ENCODE peak calls at places on chromosomes 11 and 22, in seven cellular contexts. D, A, E, C, T, Y and G are unnamed samples.

GRCh38 chr22:38826801-38827200 is 17.0 kb downstream of the NPTXR start:
- DNase-seq in D (no peak), A (no peak), E (no peak), C (no peak), T (no peak), Y (no peak), G (no peak)

GRCh38 chr11:9669954-9670353 is 6.1 kb downstream of the SWAP70 start:
- DNase-seq in D (peak; percentile 32), A (no peak), E (no peak), C (no peak), T (no peak), Y (no peak), G (no peak)

GRCh38 chr11:11691296-11692141 is 69.7 kb upstream of the GALNT18 start:
- DNase-seq in D (peak; percentile 76), A (peak; percentile 63), E (peak; percentile 34), C (peak; percentile 67), T (no peak), Y (no peak), G (no peak)

GRCh38 chr11:131118247-131118646 is 202.0 kb upstream of the SNX19 start:
- DNase-seq in D (no peak), A (no peak), E (no peak), C (no peak), T (no peak), Y (no peak), G (no peak)

GRCh38 chr11:3836903-3837302 is 3.9 kb downstream of the RHOG start:
- DNase-seq in D (no peak), A (no peak), E (no peak), C (no peak), T (no peak), Y (peak; percentile 23), G (no peak)

GRCh38 chr22:47328550-47329243 is 566.2 kb downstream of the TBC1D22A start:
- DNase-seq in D (no peak), A (no peak), E (no peak), C (no peak), T (no peak), Y (peak; percentile 2), G (peak; percentile 96)

GRCh38 chr22:44247923-44248892 is 64.5 kb downstream of the SHISAL1 start:
- DNase-seq in D (no peak), A (no peak), E (no peak), C (no peak), T (no peak), Y (no peak), G (no peak)

GRCh38 chr11:103055174-103055890 is 36.6 kb downstream of the DCUN1D5 start:
- DNase-seq in D (peak; percentile 28), A (no peak), E (no peak), C (peak; percentile 3), T (peak; percentile 62), Y (peak; percentile 91), G (peak; percentile 65)

GRCh38 chr11:123480290-123480815 is 50.3 kb downstream of the GRAMD1B start:
- DNase-seq in D (no peak), A (no peak), E (no peak), C (no peak), T (no peak), Y (no peak), G (no peak)

GRCh38 chr11:11045156-11045670 is 187.4 kb upstream of the ZBED5 start:
- DNase-seq in D (no peak), A (no peak), E (no peak), C (no peak), T (no peak), Y (no peak), G (no peak)

GRCh38 chr11:116547571-116547970 is 225.2 kb downstream of the BUD13 start:
- DNase-seq in D (no peak), A (no peak), E (no peak), C (no peak), T (no peak), Y (no peak), G (no peak)

GRCh38 chr11:74347381-74347780 is 35.9 kb upstream of the P4HA3 start:
- DNase-seq in D (no peak), A (no peak), E (no peak), C (no peak), T (peak; percentile 17), Y (no peak), G (peak; percentile 62)

GRCh38 chr11:17343907-17344306 is 7.7 kb upstream of the NCR3LG1 start:
- DNase-seq in D (peak; percentile 63), A (no peak), E (no peak), C (no peak), T (peak; percentile 87), Y (peak; percentile 71), G (peak; percentile 87)

GRCh38 chr11:1866226-1866625 is 13.3 kb downstream of the LSP1 start:
- DNase-seq in D (no peak), A (no peak), E (no peak), C (no peak), T (no peak), Y (no peak), G (no peak)

GRCh38 chr11:1508491-1508891 is 21.9 kb upstream of the MOB2 start:
- DNase-seq in D (no peak), A (no peak), E (no peak), C (no peak), T (no peak), Y (no peak), G (no peak)

GRCh38 chr11:119712459-119713360 is 16.3 kb downstream of the NECTIN1 start:
- DNase-seq in D (peak; percentile 65), A (no peak), E (no peak), C (no peak), T (no peak), Y (no peak), G (no peak)

GRCh38 chr11:20156280-20156875 is 3.9 kb downstream of the DBX1 start:
- DNase-seq in D (peak; percentile 54), A (peak; percentile 86), E (no peak), C (no peak), T (no peak), Y (no peak), G (no peak)

GRCh38 chr22:26556904-26557303 is 33.0 kb downstream of the TPST2 start:
- DNase-seq in D (no peak), A (no peak), E (no peak), C (no peak), T (no peak), Y (no peak), G (no peak)

GRCh38 chr22:17858033-17858432 is 83.8 kb upstream of the BID start:
- DNase-seq in D (no peak), A (no peak), E (no peak), C (no peak), T (no peak), Y (no peak), G (no peak)

GRCh38 chr22:33519140-33519973 is 400.9 kb downstream of the LARGE1 start:
- DNase-seq in D (peak; percentile 68), A (peak; percentile 46), E (no peak), C (peak; percentile 71), T (peak; percentile 58), Y (peak; percentile 49), G (peak; percentile 61)

GRCh38 chr11:43941257-43941879 is 1.1 kb upstream of the C11orf96 start:
- DNase-seq in D (no peak), A (no peak), E (no peak), C (no peak), T (peak; percentile 79), Y (no peak), G (peak; percentile 39)

GRCh38 chr22:50271519-50271970 is 1.4 kb upstream of the MAPK11 start:
- DNase-seq in D (peak; percentile 77), A (peak; percentile 65), E (no peak), C (peak; percentile 89), T (peak; percentile 69), Y (peak; percentile 68), G (peak; percentile 38)

GRCh38 chr11:30414283-30414682 is 91.4 kb downstream of the ARL14EP start:
- DNase-seq in D (no peak), A (no peak), E (no peak), C (no peak), T (no peak), Y (no peak), G (no peak)

GRCh38 chr11:33970984-33971466 is 79.1 kb upstream of the LMO2 start:
- DNase-seq in D (peak; percentile 75), A (peak; percentile 51), E (no peak), C (peak; percentile 47), T (peak; percentile 61), Y (peak; percentile 71), G (peak; percentile 50)

GRCh38 chr11:107331728-107332127 is 125.9 kb downstream of the CWF19L2 start:
- DNase-seq in D (no peak), A (no peak), E (no peak), C (no peak), T (no peak), Y (no peak), G (no peak)

GRCh38 chr11:1160231-1161101 is 2.7 kb downstream of the MUC5AC start:
- DNase-seq in D (no peak), A (no peak), E (no peak), C (no peak), T (no peak), Y (no peak), G (no peak)

DNA sequence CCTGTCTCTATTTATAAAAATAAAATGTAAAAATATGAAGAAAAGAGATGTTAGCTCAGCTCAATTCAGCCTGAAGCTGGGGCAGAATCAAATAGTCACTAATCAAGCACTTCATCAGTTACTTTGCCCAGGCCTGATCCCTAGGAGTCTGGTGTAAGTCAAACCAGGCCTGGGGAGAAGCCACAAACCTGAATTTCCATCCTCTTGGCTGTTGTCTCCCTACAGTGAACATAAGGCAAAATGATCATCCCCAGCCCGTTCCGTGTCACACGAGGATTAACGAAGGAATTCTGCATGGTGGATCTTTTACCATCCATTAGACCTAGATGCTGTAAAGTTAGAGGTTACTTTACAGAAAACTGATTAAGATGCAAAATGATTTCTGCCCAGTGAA is 6.5 kb upstream of the NAALADL1 start:
- DNase-seq in D (no peak), A (no peak), E (no peak), C (no peak), T (no peak), Y (no peak), G (no peak)
- H3K23ac ChIP-seq in D (no peak overlapping the region), A (no peak overlapping the region), E (no peak overlapping the region), C (no peak overlapping the region), T (no peak overlapping the region), Y (no peak overlapping the region), G (no peak overlapping the region)

GRCh38 chr11:111707691-111708067 is 58.5 kb downstream of the PPP2R1B start:
- DNase-seq in D (no peak), A (no peak), E (no peak), C (no peak), T (no peak), Y (no peak), G (no peak)
- H3K23ac ChIP-seq in D (no peak overlapping the region), A (no peak overlapping the region), E (no peak overlapping the region), C (no peak overlapping the region), T (no peak overlapping the region), Y (no peak overlapping the region), G (no peak overlapping the region)

GRCh38 chr11:82586581-82586980 is 147.1 kb downstream of the FAM181B start:
- DNase-seq in D (peak; percentile 23), A (no peak), E (no peak), C (no peak), T (no peak), Y (no peak), G (no peak)
- H3K23ac ChIP-seq in D (no peak overlapping the region), A (no peak overlapping the region), E (no peak overlapping the region), C (no peak overlapping the region), T (no peak overlapping the region), Y (no peak overlapping the region), G (no peak overlapping the region)

GRCh38 chr22:37053310-37054077 is 2.0 kb downstream of the KCTD17 start:
- DNase-seq in D (no peak), A (no peak), E (no peak), C (no peak), T (no peak), Y (no peak), G (no peak)
- H3K23ac ChIP-seq in D (no peak overlapping the region), A (no peak overlapping the region), E (no peak overlapping the region), C (no peak overlapping the region), T (no peak overlapping the region), Y (no peak overlapping the region), G (no peak overlapping the region)